ENCODE peak calls at places on chromosomes 11 and 22, in five cellular contexts. One of them, this sample, is unnamed.

GRCh38 chr11:117824571-117825537 is at the start of gene FXYD2:
- DNase-seq in ovary: peak; percentile 77
- DNase-seq in right lobe of liver: peak; percentile 57
- DNase-seq in H1: no peak
- DNase-seq in spleen: peak; percentile 77
- DNase-seq in this sample: peak; percentile 27

GRCh38 chr11:74673956-74674355 is 57.3 kb downstream of the CHRDL2 start:
- DNase-seq in ovary: no peak
- DNase-seq in right lobe of liver: no peak
- DNase-seq in H1: no peak
- DNase-seq in spleen: peak; percentile 37
- DNase-seq in this sample: no peak

GRCh38 chr22:26777402-26777801 is 120.0 kb downstream of the MIAT start:
- DNase-seq in ovary: no peak
- DNase-seq in right lobe of liver: no peak
- DNase-seq in H1: peak; percentile 59
- DNase-seq in spleen: no peak
- DNase-seq in this sample: no peak

GRCh38 chr22:26139320-26139719 is 29.9 kb upstream of the SEZ6L start:
- DNase-seq in ovary: no peak
- DNase-seq in right lobe of liver: no peak
- DNase-seq in H1: no peak
- DNase-seq in spleen: no peak
- DNase-seq in this sample: no peak

GRCh38 chr11:94766656-94767291 is 1.4 kb upstream of the AMOTL1 start:
- DNase-seq in ovary: no peak
- DNase-seq in right lobe of liver: no peak
- DNase-seq in H1: no peak
- DNase-seq in spleen: no peak
- DNase-seq in this sample: no peak

GRCh38 chr11:134425413-134425812 is 13.4 kb upstream of the B3GAT1 start:
- DNase-seq in ovary: no peak
- DNase-seq in right lobe of liver: no peak
- DNase-seq in H1: no peak
- DNase-seq in spleen: no peak
- DNase-seq in this sample: no peak

GRCh38 chr22:22712666-22713365 is 68.4 kb downstream of the GGTLC2 start:
- DNase-seq in ovary: no peak
- DNase-seq in right lobe of liver: no peak
- DNase-seq in H1: no peak
- DNase-seq in spleen: no peak
- DNase-seq in this sample: no peak

GRCh38 chr11:62427630-62428233 is 8.9 kb downstream of the SCGB1A1 start:
- DNase-seq in ovary: no peak
- DNase-seq in right lobe of liver: no peak
- DNase-seq in H1: no peak
- DNase-seq in spleen: no peak
- DNase-seq in this sample: no peak

GRCh38 chr22:24920029-24920428 is 26.5 kb downstream of the LHFPL7 start:
- DNase-seq in ovary: no peak
- DNase-seq in right lobe of liver: no peak
- DNase-seq in H1: no peak
- DNase-seq in spleen: no peak
- DNase-seq in this sample: no peak

GRCh38 chr11:108916290-108916689 is 251.4 kb downstream of the DDX10 start:
- DNase-seq in ovary: no peak
- DNase-seq in right lobe of liver: no peak
- DNase-seq in H1: no peak
- DNase-seq in spleen: no peak
- DNase-seq in this sample: no peak

GRCh38 chr11:107040447-107041444 is 22.5 kb upstream of the GUCY1A2 start:
- DNase-seq in ovary: no peak
- DNase-seq in right lobe of liver: no peak
- DNase-seq in H1: no peak
- DNase-seq in spleen: no peak
- DNase-seq in this sample: no peak

GRCh38 chr11:13118194-13118593 is 109.1 kb downstream of the RASSF10 start:
- DNase-seq in ovary: no peak
- DNase-seq in right lobe of liver: no peak
- DNase-seq in H1: no peak
- DNase-seq in spleen: no peak
- DNase-seq in this sample: no peak

GRCh38 chr11:122398851-122399250 is 256.7 kb upstream of the UBASH3B start:
- DNase-seq in ovary: no peak
- DNase-seq in right lobe of liver: no peak
- DNase-seq in H1: no peak
- DNase-seq in spleen: no peak
- DNase-seq in this sample: no peak

GRCh38 chr22:18060646-18061620 is 16.9 kb upstream of the PEX26 start:
- DNase-seq in ovary: no peak
- DNase-seq in right lobe of liver: peak; percentile 60
- DNase-seq in H1: no peak
- DNase-seq in spleen: peak; percentile 68
- DNase-seq in this sample: no peak

GRCh38 chr11:49208006-49208721 is at the start of gene FOLH1:
- DNase-seq in ovary: peak; percentile 42
- DNase-seq in right lobe of liver: peak; percentile 70
- DNase-seq in H1: no peak
- DNase-seq in spleen: peak; percentile 75
- DNase-seq in this sample: no peak

GRCh38 chr22:33848251-33848650 is 72.0 kb downstream of the LARGE1 start:
- DNase-seq in ovary: no peak
- DNase-seq in right lobe of liver: no peak
- DNase-seq in H1: no peak
- DNase-seq in spleen: no peak
- DNase-seq in this sample: no peak

GRCh38 chr11:124872741-124873140 is 7.5 kb downstream of the ROBO3 start:
- DNase-seq in ovary: no peak
- DNase-seq in right lobe of liver: no peak
- DNase-seq in H1: no peak
- DNase-seq in spleen: no peak
- DNase-seq in this sample: no peak

GRCh38 chr11:46523290-46523689 is 70.5 kb downstream of the AMBRA1 start:
- DNase-seq in ovary: no peak
- DNase-seq in right lobe of liver: no peak
- DNase-seq in H1: no peak
- DNase-seq in spleen: no peak
- DNase-seq in this sample: no peak

GRCh38 chr11:75576445-75577049 is 14.5 kb downstream of the SERPINH1 start:
- DNase-seq in ovary: peak; percentile 72
- DNase-seq in right lobe of liver: peak; percentile 68
- DNase-seq in H1: no peak
- DNase-seq in spleen: peak; percentile 90
- DNase-seq in this sample: peak; percentile 48

GRCh38 chr22:39939830-39940229 is 20.4 kb upstream of the TMA7B start:
- DNase-seq in ovary: no peak
- DNase-seq in right lobe of liver: no peak
- DNase-seq in H1: no peak
- DNase-seq in spleen: no peak
- DNase-seq in this sample: no peak

GRCh38 chr11:11534981-11535380 is 86.8 kb downstream of the GALNT18 start:
- DNase-seq in ovary: peak; percentile 66
- DNase-seq in right lobe of liver: no peak
- DNase-seq in H1: no peak
- DNase-seq in spleen: no peak
- DNase-seq in this sample: no peak

GRCh38 chr11:85725510-85726258 is 39.7 kb upstream of the CCDC89 start:
- DNase-seq in ovary: no peak
- DNase-seq in right lobe of liver: no peak
- DNase-seq in H1: no peak
- DNase-seq in spleen: no peak
- DNase-seq in this sample: no peak

GRCh38 chr11:121389651-121390050 is 62.5 kb upstream of the SORL1 start:
- DNase-seq in ovary: no peak
- DNase-seq in right lobe of liver: no peak
- DNase-seq in H1: no peak
- DNase-seq in spleen: no peak
- DNase-seq in this sample: no peak

GRCh38 chr11:13207665-13208594 is 69.7 kb upstream of the BMAL1 start:
- DNase-seq in ovary: peak; percentile 45
- DNase-seq in right lobe of liver: no peak
- DNase-seq in H1: no peak
- DNase-seq in spleen: no peak
- DNase-seq in this sample: no peak

DNA sequence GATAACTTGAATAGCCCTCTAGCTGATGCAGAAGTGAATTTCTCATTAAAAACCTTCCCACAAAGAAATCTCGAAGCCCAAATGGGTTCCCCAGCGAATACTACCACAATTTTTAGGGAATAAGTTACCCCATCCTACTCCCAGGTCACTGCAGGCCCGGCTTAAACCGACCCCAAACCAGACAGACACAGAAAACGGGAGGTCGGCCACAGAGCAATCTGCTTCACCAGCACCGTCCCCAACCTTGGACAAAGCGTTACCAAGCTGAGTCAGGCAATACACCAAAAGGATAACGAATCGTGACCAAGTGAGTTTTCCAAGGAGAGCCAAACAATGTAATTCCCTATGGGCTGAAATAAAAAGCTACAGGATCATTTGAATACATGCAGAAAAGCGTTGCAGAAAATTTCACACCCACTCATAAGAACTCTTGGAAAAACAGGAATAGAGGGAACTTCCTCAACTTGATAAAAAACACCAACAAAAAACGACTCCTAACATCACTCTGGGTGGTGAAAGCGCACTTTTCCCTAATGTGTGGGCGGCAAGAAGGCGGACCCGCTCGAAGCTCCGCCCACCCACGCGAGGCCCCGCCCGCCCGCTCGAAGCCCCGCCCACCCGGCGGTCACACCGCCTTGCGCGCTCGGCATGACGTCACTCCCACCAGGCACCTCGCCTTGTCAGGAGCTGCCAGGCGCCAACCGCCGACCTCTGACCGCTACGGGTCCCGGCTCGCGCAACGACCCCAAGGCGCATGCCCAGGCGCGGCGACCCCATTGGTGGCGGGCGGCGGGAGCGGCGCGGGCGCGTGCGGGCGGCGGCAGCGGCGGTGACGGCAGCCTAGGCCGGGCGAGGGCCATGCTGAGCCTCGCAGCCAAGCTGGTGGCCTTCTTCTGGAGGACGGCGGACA is at the start of gene MOV10L1:
- DNase-seq in ovary: peak; percentile 67
- DNase-seq in right lobe of liver: peak; percentile 66
- DNase-seq in H1: no peak
- DNase-seq in spleen: peak; percentile 72
- DNase-seq in this sample: no peak
- H3K4me3 ChIP-seq in ovary: no peak within 1 kb of the TSS
- H3K4me3 ChIP-seq in right lobe of liver: no peak within 1 kb of the TSS
- H3K4me3 ChIP-seq in H1: no peak within 1 kb of the TSS
- H3K4me3 ChIP-seq in spleen: no peak within 1 kb of the TSS
- H3K4me3 ChIP-seq in this sample: no peak within 1 kb of the TSS

DNA sequence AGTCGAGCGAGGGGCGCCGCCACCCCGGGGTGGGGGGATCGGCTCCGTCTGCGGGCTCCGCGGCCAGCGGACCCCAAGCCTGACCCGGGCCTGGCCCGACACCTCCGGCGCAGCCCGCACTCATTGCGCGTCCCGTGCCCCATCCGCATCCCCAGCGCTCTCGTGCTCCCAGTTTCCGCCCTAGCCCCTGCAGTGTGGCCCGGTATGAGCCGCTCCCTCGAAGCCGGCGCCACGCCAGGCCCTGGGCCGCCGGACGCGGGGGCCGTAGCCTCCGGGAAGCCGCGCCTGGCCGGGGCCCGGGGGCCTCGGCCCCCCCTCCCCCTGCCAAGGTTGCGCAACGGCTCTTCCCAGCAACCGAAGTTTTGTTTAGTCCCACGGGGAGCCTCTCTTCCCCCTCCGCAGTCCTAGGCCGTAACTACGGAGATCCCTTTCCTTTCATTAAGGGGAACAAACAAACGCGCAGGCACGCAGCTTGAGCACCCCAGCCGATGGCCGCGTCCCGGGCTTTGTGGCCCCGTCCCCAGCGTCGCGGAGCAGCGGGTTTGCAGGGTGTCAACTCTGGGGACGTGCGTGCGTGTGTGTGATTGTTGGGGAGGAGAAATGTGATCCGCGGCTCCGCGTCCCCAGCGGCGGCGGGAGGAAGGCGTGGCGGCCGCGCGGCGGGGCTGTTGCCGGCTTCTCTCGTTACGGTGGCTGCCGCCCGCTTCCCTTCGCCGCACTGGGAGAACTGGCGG is 883 bp downstream of the HIPK3 start:
- DNase-seq in ovary: peak; percentile 96
- DNase-seq in right lobe of liver: peak; percentile 90
- DNase-seq in H1: no peak
- DNase-seq in spleen: peak; percentile 95
- DNase-seq in this sample: peak; percentile 81
- TF ChIP-seq POLR2A in ovary: peak; percentile 85
- TF ChIP-seq POLR2A in right lobe of liver: peak; percentile 88
- TF ChIP-seq POLR2A in H1: peak; percentile 41
- TF ChIP-seq POLR2A in spleen: peak; percentile 56
- TF ChIP-seq POLR2A in this sample: no peak

DNA sequence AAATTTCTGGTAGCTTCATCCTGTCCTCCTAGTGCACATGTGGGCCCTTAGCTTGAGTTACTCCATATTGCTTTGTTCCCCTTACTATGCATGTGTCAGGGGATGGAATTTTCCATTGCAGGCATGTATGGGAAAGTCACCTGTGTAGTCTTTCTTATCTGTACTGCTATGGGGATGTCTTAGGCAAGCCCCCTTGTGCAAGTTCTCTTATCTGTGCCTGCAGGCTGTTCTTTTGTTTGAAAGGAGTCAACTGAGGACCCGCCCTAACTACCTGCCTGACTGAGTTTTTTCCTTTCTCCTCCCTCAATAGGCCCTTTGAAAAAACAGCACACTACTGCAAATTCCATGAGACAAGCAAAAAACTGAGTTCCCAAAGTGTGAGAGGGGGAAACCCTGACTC is 8.7 kb downstream of the OR8K5 start:
- DNase-seq in ovary: no peak
- DNase-seq in right lobe of liver: no peak
- DNase-seq in H1: no peak
- DNase-seq in spleen: no peak
- DNase-seq in this sample: no peak
- H3K4me3 ChIP-seq in ovary: no peak overlapping the region
- H3K4me3 ChIP-seq in right lobe of liver: no peak overlapping the region
- H3K4me3 ChIP-seq in H1: no peak overlapping the region
- H3K4me3 ChIP-seq in spleen: no peak overlapping the region
- H3K4me3 ChIP-seq in this sample: no peak overlapping the region

DNA sequence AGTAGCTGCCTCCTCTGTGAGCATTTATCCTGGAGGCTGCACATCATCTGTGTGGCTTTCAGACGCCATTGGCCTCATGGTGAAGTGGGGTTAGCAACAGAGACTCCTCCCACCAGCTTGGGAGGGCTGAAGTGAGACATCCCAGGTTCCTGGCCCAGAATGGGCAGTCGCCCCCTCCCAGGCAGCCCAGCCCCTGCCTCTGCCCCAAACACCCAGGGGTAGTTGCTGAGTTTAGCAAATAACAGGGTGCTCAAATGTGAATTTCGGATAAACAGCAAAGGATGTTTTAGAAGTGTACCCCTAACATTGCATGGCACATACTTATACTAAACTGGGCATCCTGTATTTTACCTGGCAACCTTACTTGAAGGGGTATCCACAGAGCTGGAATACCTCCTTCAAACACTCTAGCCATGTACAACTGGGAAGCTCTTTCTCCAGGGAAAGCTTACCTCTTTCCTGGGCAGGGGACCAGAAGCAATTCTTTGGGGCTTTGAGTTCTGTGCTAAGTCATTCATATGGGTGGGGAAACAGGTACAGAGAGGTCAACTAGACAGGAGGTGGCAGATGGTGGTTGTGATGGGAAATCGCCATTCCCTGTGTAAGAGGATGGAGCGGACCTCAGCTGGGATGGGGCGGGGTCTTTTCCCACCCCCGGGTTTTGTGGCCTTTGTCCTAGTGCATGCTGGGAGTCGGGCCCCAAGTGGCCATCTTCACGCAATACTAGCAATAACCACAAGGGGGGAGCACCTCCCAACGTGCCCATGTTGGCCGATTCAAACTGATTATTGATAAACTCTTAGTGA is 19.3 kb downstream of the MTFP1 start:
- DNase-seq in ovary: peak; percentile 28
- DNase-seq in right lobe of liver: peak; percentile 56
- DNase-seq in H1: peak; percentile 59
- DNase-seq in spleen: no peak
- DNase-seq in this sample: peak; percentile 67
- TF ChIP-seq POLR2A in ovary: no peak
- TF ChIP-seq POLR2A in right lobe of liver: no peak
- TF ChIP-seq POLR2A in H1: no peak
- TF ChIP-seq POLR2A in spleen: no peak
- TF ChIP-seq POLR2A in this sample: no peak

This sample was measured in stomach.